ENCODE peak calls at places on chromosomes 12 and 14, in ten cellular contexts. C is stimulated activated CD4-positive, alpha-beta T cell treated with anti-CD3 and anti-CD28 coated beads, Interleukin-15, amount 100 ng/mL, for 1 hour; S is KG1; K is pons; U is lower leg skin; H is A549; E is T-helper 1 cell; A is KBM-7; P is effector memory CD8-positive, alpha-beta T cell; F is astrocyte of the spinal cord. O is an unnamed sample.

GRCh38 chr12:99523853-99524252 is 123.7 kb upstream of the GARIN6 start:
- DNase-seq in A (no peak), H (no peak), S (no peak), E (no peak), C (no peak), U (no peak), P (no peak), F (no peak), K (no peak), O (no peak)

GRCh38 chr12:106303202-106303820 is 778 bp downstream of the TCP11L2 start:
- DNase-seq in H (peak), U (peak), E (peak), K (peak), A (peak), P (peak), S (peak), F (peak), C (peak), O (peak)

GRCh38 chr14:33682746-33683145 is 268.1 kb downstream of the EGLN3 start:
- DNase-seq in A (no peak), E (no peak), S (no peak), C (no peak), K (no peak), F (peak), P (no peak), U (peak), H (no peak), O (no peak)

GRCh38 chr14:91140672-91141071 is 26.8 kb downstream of the DGLUCY start:
- DNase-seq in C (no peak), S (no peak), A (no peak), P (no peak), E (no peak), K (peak), U (no peak), H (peak), F (peak), O (no peak)

GRCh38 chr12:120065472-120065871 is 51.1 kb downstream of the RAB35 start:
- DNase-seq in E (no peak), S (no peak), U (no peak), P (no peak), A (no peak), K (no peak), F (no peak), C (no peak), H (no peak), O (no peak)

GRCh38 chr12:14367097-14367661 is 1.7 kb downstream of the ATF7IP start:
- DNase-seq in A (peak), C (no peak), K (peak), E (no peak), P (peak), S (no peak), U (no peak), H (peak), F (peak), O (no peak)

GRCh38 chr14:100261621-100262020 is 22.7 kb downstream of the YY1 start:
- DNase-seq in F (no peak), S (no peak), U (no peak), A (no peak), C (no peak), P (no peak), E (no peak), K (no peak), H (no peak), O (no peak)

GRCh38 chr14:95265106-95266094 is 54.3 kb downstream of the CLMN start:
- DNase-seq in C (no peak), H (peak), K (peak), P (no peak), E (no peak), F (peak), U (peak), A (peak), S (peak), O (peak)

GRCh38 chr14:76257111-76257803 is 105.5 kb downstream of the GPATCH2L start:
- DNase-seq in C (no peak), K (no peak), P (no peak), H (no peak), E (no peak), U (no peak), S (no peak), A (no peak), F (peak), O (no peak)

GRCh38 chr12:68381476-68381875 is 49.3 kb upstream of the MDM1 start:
- DNase-seq in A (peak), S (peak), E (no peak), F (no peak), U (no peak), C (no peak), K (no peak), H (no peak), P (no peak), O (no peak)

O was measured in occipital lobe.